ENCODE peak calls at places on chromosomes 13 and 19, in four cellular contexts. Z is adrenal gland, U is fibroblast of lung, G is colonic mucosa. W is an unnamed sample.

GRCh38 chr13:43865892-43866291 is 13.6 kb downstream of the CCDC122 start:
- DNase-seq in Z (no peak), U (peak; percentile 50), G (no peak), W (no peak)

GRCh38 chr19:40347476-40348124 is 597 bp downstream of the C19orf47 start:
- DNase-seq in Z (no peak), U (no peak), G (no peak), W (no peak)

GRCh38 chr19:44657211-44657921 is 13.7 kb downstream of the PVR start:
- DNase-seq in Z (peak; percentile 78), U (peak; percentile 45), G (peak; percentile 68), W (no peak)

GRCh38 chr19:18606281-18607221 is at the start of gene CRLF1:
- DNase-seq in Z (no peak), U (no peak), G (no peak), W (no peak)

GRCh38 chr19:18278521-18279265 is 2.7 kb downstream of the JUND start:
- DNase-seq in Z (no peak), U (peak; percentile 13), G (peak; percentile 43), W (no peak)

GRCh38 chr19:33194527-33194883 is 375 bp downstream of the LRP3 start:
- DNase-seq in Z (no peak), U (peak; percentile 10), G (no peak), W (no peak)

GRCh38 chr13:79451500-79451962 is 29.4 kb upstream of the NDFIP2 start:
- DNase-seq in Z (peak; percentile 66), U (peak; percentile 95), G (no peak), W (no peak)

GRCh38 chr13:42007844-42008243 is 40.6 kb upstream of the DGKH start:
- DNase-seq in Z (no peak), U (peak; percentile 94), G (no peak), W (no peak)

GRCh38 chr13:27245610-27246009 is 5.7 kb upstream of the RPL21 start:
- DNase-seq in Z (no peak), U (no peak), G (no peak), W (no peak)

GRCh38 chr13:99002191-99002710 is 24.4 kb upstream of the DOCK9 start:
- DNase-seq in Z (no peak), U (no peak), G (no peak), W (no peak)

DNA sequence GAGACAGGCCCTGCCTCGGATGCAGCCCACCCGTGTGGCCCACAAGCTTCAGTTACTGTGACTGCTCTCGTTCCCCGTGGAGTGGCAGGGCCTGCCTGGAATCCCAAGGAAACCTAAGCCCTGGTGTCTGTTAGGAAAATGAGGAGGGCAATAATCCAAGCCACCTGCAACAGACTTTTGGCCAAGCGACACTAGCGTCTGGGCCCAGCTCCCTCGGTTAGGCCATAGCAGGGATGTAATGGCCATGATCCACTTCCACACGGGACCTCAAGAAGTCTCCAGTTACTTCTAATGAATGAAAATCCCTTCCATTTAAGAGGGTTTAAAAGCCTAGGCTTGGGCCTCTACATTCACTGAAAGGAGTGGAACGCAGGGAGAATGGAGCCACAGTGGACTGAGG is 8.9 kb downstream of the ZC3H4 start:
- DNase-seq in Z (no peak), U (no peak), G (no peak), W (no peak)
- H3K4me1 ChIP-seq in Z (peaks cover 4% of the 10 kb centered on the region), U (peaks cover 12% of the 10 kb centered on the region), G (peaks cover 21% of the 10 kb centered on the region), W (peaks cover 82% of the 10 kb centered on the region)

GRCh38 chr19:1081301-1082164 is 13.6 kb downstream of the POLR2E start:
- DNase-seq in Z (no peak), U (no peak), G (no peak), W (no peak)
- H3K4me1 ChIP-seq in Z (peaks cover 5% of the 10 kb centered on the region), U (no peaks in the 10 kb centered on the region), G (peaks cover 4% of the 10 kb centered on the region), W (peaks cover 25% of the 10 kb centered on the region)

GRCh38 chr19:2209408-2209807 is 26.7 kb downstream of the PLEKHJ1 start:
- DNase-seq in Z (no peak), U (no peak), G (no peak), W (no peak)
- H3K4me1 ChIP-seq in Z (no peaks in the 10 kb centered on the region), U (peaks cover 16% of the 10 kb centered on the region), G (peaks cover 21% of the 10 kb centered on the region), W (peaks cover 21% of the 10 kb centered on the region)

GRCh38 chr19:15318241-15318691 is 14.1 kb downstream of the BRD4 start:
- DNase-seq in Z (no peak), U (peak; percentile 32), G (no peak), W (no peak)
- H3K4me1 ChIP-seq in Z (peaks cover 57% of the 10 kb centered on the region), U (peaks cover 45% of the 10 kb centered on the region), G (peaks cover 29% of the 10 kb centered on the region), W (peaks cover 89% of the 10 kb centered on the region)